ENCODE peak calls at places on chromosomes 1 and 21, in four cellular contexts. A is astrocyte of the spinal cord, U is fibroblast of pulmonary artery, B is colonic mucosa. R is an unnamed sample.

GRCh38 chr1:94863297-94863911 is 43.2 kb downstream of the SLC44A3 start:
- DNase-seq in B (no peak), A (peak; percentile 78), U (peak; percentile 90), R (peak; percentile 94)

GRCh38 chr21:44920694-44921604 is at the start of gene ITGB2:
- DNase-seq in A (no peak), U (no peak), B (no peak), R (no peak)

GRCh38 chr1:235011064-235011598 is 117.5 kb downstream of the TOMM20 start:
- DNase-seq in U (no peak), A (no peak), B (no peak), R (no peak)

GRCh38 chr1:149962736-149963135 is 26.1 kb upstream of the MTMR11 start:
- DNase-seq in A (no peak), B (no peak), U (no peak), R (no peak)

GRCh38 chr1:8600336-8600735 is 217.1 kb downstream of the RERE start:
- DNase-seq in A (no peak), B (no peak), U (peak; percentile 66), R (peak; percentile 94)

GRCh38 chr1:117861694-117862093 is 67.7 kb downstream of the GDAP2 start:
- DNase-seq in A (no peak), B (no peak), U (no peak), R (no peak)

GRCh38 chr1:6831368-6831767 is 46.1 kb downstream of the CAMTA1 start:
- DNase-seq in U (no peak), A (no peak), B (no peak), R (no peak)

GRCh38 chr1:182257369-182258063 is 134.1 kb downstream of the GLUL start:
- DNase-seq in U (no peak), A (no peak), B (no peak), R (no peak)

GRCh38 chr21:28431527-28432200 is 561.0 kb downstream of the LTN1 start:
- DNase-seq in A (no peak), U (peak; percentile 18), B (no peak), R (no peak)

GRCh38 chr1:152533327-152533938 is 19.2 kb downstream of the CRCT1 start:
- DNase-seq in U (peak; percentile 36), A (peak; percentile 1), B (peak; percentile 52), R (peak; percentile 36)

GRCh38 chr1:27074175-27074780 is 61.6 kb upstream of the TENT5B start:
- DNase-seq in A (no peak), U (no peak), B (no peak), R (peak; percentile 14)

GRCh38 chr21:46385846-46386725 is 62.1 kb downstream of the PCNT start:
- DNase-seq in A (no peak), U (no peak), B (no peak), R (no peak)

GRCh38 chr1:244822878-244823277 is 12.6 kb upstream of the COX20 start:
- DNase-seq in U (no peak), B (no peak), A (no peak), R (no peak)

GRCh38 chr1:201537467-201537866 is 1.5 kb upstream of the NAV1 start:
- DNase-seq in U (no peak), B (no peak), A (no peak), R (no peak)

GRCh38 chr1:201537028-201537427 is 1.9 kb upstream of the NAV1 start:
- DNase-seq in A (no peak), U (no peak), B (no peak), R (no peak)

GRCh38 chr1:201539561-201540404 is 856 bp downstream of the NAV1 start:
- DNase-seq in A (peak; percentile 72), B (no peak), U (peak; percentile 56), R (peak; percentile 86)

GRCh38 chr1:201537966-201538617 is 835 bp upstream of the NAV1 start:
- DNase-seq in A (no peak), U (no peak), B (no peak), R (peak; percentile 71)

DNA sequence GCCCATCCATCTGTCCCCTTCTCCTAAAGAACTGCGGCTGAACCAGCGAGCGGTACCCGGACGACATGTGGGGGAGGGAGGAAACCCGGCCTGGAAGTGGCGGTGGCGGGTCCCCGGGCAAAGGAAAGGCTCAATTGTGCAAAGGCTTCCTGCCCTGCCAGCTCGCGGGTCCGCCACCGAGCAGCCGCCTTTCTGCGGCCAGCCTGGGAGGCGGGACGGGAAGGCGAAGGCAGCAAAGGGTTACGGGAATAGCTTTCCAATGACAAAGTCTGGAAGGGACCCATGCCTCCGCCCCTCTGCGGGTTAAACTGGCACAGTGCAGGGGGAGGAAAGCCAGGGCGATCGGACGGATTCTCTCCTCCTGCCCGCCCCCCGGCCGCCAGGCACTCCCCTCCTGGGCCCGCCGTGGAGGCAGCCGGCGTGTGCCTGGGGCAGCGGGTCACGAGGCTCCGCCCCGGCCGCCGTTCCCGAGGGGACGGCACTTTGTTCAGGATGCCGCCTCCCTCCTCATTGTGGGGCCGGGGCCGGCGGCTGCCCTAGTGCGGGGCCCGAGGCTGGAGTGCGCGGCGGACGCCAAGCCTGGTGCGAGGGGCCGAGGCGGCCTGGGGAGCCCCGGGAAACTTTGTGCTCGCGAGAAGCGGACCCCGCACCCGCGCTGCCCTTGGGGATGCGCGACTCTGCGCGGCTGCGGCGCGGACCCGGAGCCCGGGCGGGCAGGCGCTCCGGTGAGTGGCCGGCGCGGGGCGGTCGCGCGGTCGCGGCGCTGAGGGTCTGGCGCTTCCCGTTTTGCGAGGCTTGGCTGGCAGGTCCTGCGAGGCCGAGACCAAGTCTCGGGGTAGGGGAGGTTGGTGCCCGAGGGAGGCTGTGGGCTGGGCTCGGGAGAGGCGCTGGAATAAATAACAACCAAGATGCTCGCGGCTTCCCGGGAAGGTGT is at the start of gene NAV1:
- DNase-seq in B (peak; percentile 55), U (peak; percentile 78), A (peak; percentile 89), R (peak; percentile 84)
- TF ChIP-seq CTCF in B (no peak), U (no peak), A (no peak), R (no peak)

DNA sequence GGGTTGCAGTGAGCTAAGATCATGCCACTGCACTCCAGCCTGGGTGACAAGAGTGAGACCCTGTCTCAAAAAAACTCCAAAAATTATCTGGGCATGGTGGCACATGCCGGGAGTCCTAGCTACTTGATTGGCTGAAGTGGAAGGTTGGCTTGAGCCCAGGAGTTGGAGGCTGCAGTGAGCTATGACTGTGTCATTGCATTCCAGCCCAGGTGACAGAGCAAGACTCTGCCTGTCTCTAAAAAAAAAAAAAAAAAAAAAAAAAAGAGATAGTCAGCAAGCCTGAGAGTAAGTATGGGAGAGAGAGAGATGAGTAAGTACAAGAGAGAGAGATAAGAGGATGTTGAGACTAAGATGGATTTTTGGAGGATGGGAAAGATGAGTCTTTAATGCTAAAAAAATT is 180.8 kb upstream of the CACYBP start:
- DNase-seq in U (no peak), A (no peak), B (no peak), R (no peak)
- TF ChIP-seq CTCF in U (no peak), A (no peak), B (no peak), R (no peak)

GRCh38 chr1:66445492-66446181 is 88.3 kb upstream of the SGIP1 start:
- DNase-seq in B (no peak), U (no peak), A (no peak), R (peak; percentile 70)
- TF ChIP-seq CTCF in B (no peak), U (no peak), A (no peak), R (no peak)

DNA sequence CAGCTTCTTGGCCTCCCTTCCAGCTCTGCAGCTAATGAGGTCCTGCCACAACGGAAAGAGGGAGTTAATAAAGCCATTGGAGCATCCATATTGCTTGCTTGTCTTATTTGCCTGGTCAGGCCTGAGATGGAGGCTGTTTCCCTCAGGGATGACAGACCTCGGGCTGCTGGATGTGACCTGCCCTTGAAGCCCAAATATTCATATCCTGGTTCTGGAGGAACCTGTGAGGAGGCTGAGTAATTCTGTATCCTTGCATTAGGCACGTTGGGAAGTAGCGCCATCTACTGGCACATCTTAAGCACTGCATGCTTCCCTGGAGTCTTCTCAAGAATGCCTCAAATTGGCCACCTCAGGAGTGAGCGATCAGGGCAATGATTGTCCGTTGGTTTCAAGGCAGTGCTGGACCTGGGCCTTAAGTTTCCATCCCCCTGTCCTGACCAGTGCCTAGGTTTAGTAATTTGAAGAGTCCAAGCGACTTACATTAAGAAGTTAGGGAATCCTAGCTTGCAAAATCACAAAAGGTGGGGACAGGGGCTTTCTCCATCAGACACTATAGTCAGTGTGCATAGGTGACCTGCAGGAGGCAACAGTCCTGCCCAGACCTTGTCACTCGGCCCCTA is 13.8 kb upstream of the NASP start:
- DNase-seq in U (peak; percentile 87), A (peak; percentile 73), B (peak; percentile 77), R (peak; percentile 81)
- TF ChIP-seq CTCF in U (peak; percentile 100), A (peak; percentile 97), B (peak; percentile 98), R (peak; percentile 95)

GRCh38 chr21:26169611-26170470 is 729 bp downstream of the APP start:
- DNase-seq in A (peak; percentile 73), B (peak; percentile 66), U (peak; percentile 74), R (peak; percentile 59)

GRCh38 chr21:26167593-26167992 is 3.0 kb downstream of the APP start:
- DNase-seq in B (no peak), U (no peak), A (no peak), R (peak; percentile 46)

GRCh38 chr21:26170471-26171309 is at the start of gene APP:
- DNase-seq in A (peak; percentile 75), B (peak; percentile 90), U (peak; percentile 76), R (peak; percentile 73)

GRCh38 chr21:26171310-26172100 is 935 bp upstream of the APP start:
- DNase-seq in U (no peak), B (no peak), A (no peak), R (no peak)

DNA sequence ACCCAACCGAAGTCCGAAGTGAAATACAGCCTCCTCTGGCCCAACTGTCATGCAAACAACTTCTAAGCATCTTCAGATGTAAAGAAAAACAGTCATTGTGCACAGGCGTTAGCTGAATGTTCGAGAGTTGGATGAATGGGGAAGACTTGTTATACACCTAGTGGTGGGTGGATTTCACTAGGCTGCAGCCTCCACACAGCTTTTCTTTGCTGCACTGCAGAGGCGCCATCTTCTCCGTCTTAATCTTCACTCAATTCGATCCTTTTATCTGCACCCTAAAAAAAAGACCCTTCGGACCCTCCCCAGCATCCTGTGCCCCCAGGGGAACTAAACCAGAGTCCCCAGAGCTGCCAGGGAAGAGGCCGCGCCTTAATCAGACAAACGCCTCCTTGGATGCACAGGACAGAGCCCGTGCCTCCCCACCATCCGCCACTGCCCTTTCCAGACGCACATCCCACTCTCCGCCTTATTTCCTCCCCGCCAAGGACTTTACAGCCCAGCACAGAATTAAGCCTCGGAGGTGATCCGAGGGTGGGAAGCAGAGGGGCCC is 1.4 kb downstream of the APP start:
- DNase-seq in U (peak; percentile 79), A (peak; percentile 79), B (peak; percentile 59), R (peak; percentile 76)
- TF ChIP-seq CTCF in U (peak; percentile 60), A (peak; percentile 43), B (peak; percentile 33), R (peak; percentile 50)